ENCODE peak calls at places on chromosomes 6 and 20, in seven cellular contexts. F, G, K, R, J, B and I are unnamed samples.

GRCh38 chr6:39195792-39196385 is 33.4 kb downstream of the KCNK5 start:
- DNase-seq in F (no peak), G (no peak), K (no peak), R (no peak), J (no peak), B (no peak), I (no peak)

GRCh38 chr20:37480915-37481314 is 40.1 kb upstream of the NNAT start:
- DNase-seq in F (no peak), G (no peak), K (no peak), R (no peak), J (no peak), B (no peak), I (no peak)

GRCh38 chr6:41548098-41548840 is 2.1 kb downstream of the FOXP4 start:
- DNase-seq in F (peak; percentile 46), G (no peak), K (no peak), R (no peak), J (no peak), B (no peak), I (no peak)

GRCh38 chr6:113447088-113447831 is 409.9 kb upstream of the MARCKS start:
- DNase-seq in F (peak; percentile 15), G (peak; percentile 46), K (no peak), R (no peak), J (no peak), B (no peak), I (peak; percentile 97)

GRCh38 chr6:10578718-10579117 is 57.6 kb downstream of the GCNT2 start:
- DNase-seq in F (no peak), G (no peak), K (no peak), R (no peak), J (no peak), B (no peak), I (no peak)

GRCh38 chr6:121453191-121453590 is 17.7 kb downstream of the GJA1 start:
- DNase-seq in F (no peak), G (no peak), K (no peak), R (no peak), J (no peak), B (no peak), I (no peak)

GRCh38 chr6:78864957-78865356 is 2.4 kb upstream of the IRAK1BP1 start:
- DNase-seq in F (no peak), G (no peak), K (no peak), R (no peak), J (no peak), B (no peak), I (no peak)

GRCh38 chr6:166779381-166779780 is 152.3 kb upstream of the RPS6KA2 start:
- DNase-seq in F (no peak), G (no peak), K (no peak), R (no peak), J (no peak), B (no peak), I (no peak)

GRCh38 chr6:106163446-106163965 is 77.4 kb downstream of the PRDM1 start:
- DNase-seq in F (peak; percentile 47), G (peak; percentile 49), K (no peak), R (no peak), J (peak; percentile 69), B (peak; percentile 26), I (peak; percentile 76)

GRCh38 chr6:41531591-41532582 is 14.3 kb upstream of the FOXP4 start:
- DNase-seq in F (peak; percentile 25), G (no peak), K (no peak), R (no peak), J (peak; percentile 92), B (no peak), I (peak; percentile 67)

GRCh38 chr6:65937982-65938381 is 231.0 kb upstream of the EYS start:
- DNase-seq in F (peak; percentile 7), G (peak; percentile 1), K (no peak), R (no peak), J (no peak), B (no peak), I (no peak)

GRCh38 chr6:141467881-141468280 is 664.8 kb upstream of the GJE1 start:
- DNase-seq in F (no peak), G (no peak), K (no peak), R (no peak), J (no peak), B (no peak), I (no peak)